ENCODE peak calls at places on chromosome 3, in four cellular contexts. D is IMR-90, C is GM12878, Q is K562. W is an unnamed sample.

GRCh38 chr3:107264888-107265287 is 112.4 kb upstream of the CCDC54 start:
- DNase-seq in C (no peak), Q (no peak), D (no peak), W (peak)

GRCh38 chr3:133663569-133664313 is 2.0 kb upstream of the TOPBP1 start:
- DNase-seq in D (peak), Q (peak), C (no peak), W (peak)

GRCh38 chr3:120642368-120642948 is 39.6 kb downstream of the HGD start:
- DNase-seq in D (peak), Q (peak), C (no peak), W (peak)

GRCh38 chr3:134074001-134074789 is 44.5 kb upstream of the SLCO2A1 start:
- DNase-seq in C (no peak), Q (no peak), D (no peak), W (no peak)

GRCh38 chr3:72745146-72745976 is 102.9 kb downstream of the SHQ1 start:
- DNase-seq in Q (peak), C (no peak), D (peak), W (no peak)

GRCh38 chr3:37123292-37123691 is 51.1 kb downstream of the LRRFIP2 start:
- DNase-seq in C (no peak), D (no peak), Q (no peak), W (no peak)

GRCh38 chr3:197782230-197782629 is 8.8 kb upstream of the LRCH3 start:
- DNase-seq in D (no peak), C (peak), Q (no peak), W (no peak)

GRCh38 chr3:159234306-159234705 is 432.5 kb downstream of the MFSD1 start:
- DNase-seq in C (no peak), Q (no peak), D (no peak), W (peak)

GRCh38 chr3:161293381-161293780 is 72.3 kb downstream of the NMD3 start:
- DNase-seq in D (no peak), C (no peak), Q (no peak), W (no peak)

GRCh38 chr3:65503776-65504175 is 534.9 kb downstream of the MAGI1 start:
- DNase-seq in C (no peak), Q (no peak), D (no peak), W (no peak)

GRCh38 chr3:52428151-52429005 is 16.5 kb downstream of the SEMA3G start:
- DNase-seq in Q (peak), D (peak), C (no peak), W (peak)

GRCh38 chr3:36991923-36992805 is 767 bp downstream of the EPM2AIP1 start:
- DNase-seq in Q (peak), C (no peak), D (peak), W (no peak)

GRCh38 chr3:159783780-159784747 is 204.6 kb upstream of the IL12A start:
- DNase-seq in Q (no peak), C (peak), D (no peak), W (no peak)

GRCh38 chr3:182711853-182712252 is 81.5 kb upstream of the ATP11B start:
- DNase-seq in C (no peak), Q (no peak), D (no peak), W (no peak)

GRCh38 chr3:34301313-34301712 is 502.9 kb downstream of the PDCD6IP start:
- DNase-seq in Q (no peak), D (no peak), C (no peak), W (no peak)

GRCh38 chr3:170864525-170865208 is 5.3 kb downstream of the RPL22L1 start:
- DNase-seq in C (no peak), Q (peak), D (no peak), W (peak)

GRCh38 chr3:23372296-23372695 is 169.2 kb downstream of the UBE2E2 start:
- DNase-seq in C (no peak), D (no peak), Q (no peak), W (no peak)

GRCh38 chr3:99413504-99413903 is 224.9 kb upstream of the COL8A1 start:
- DNase-seq in Q (no peak), C (no peak), D (peak), W (peak)

GRCh38 chr3:115922681-115923347 is 299.5 kb downstream of the GAP43 start:
- DNase-seq in Q (peak), C (no peak), D (peak), W (no peak)

GRCh38 chr3:165895919-165896318 is 58.7 kb upstream of the BCHE start:
- DNase-seq in Q (peak), C (no peak), D (no peak), W (no peak)

GRCh38 chr3:104263477-104263876 is 1103.2 kb upstream of the ALCAM start:
- DNase-seq in D (no peak), Q (no peak), C (no peak), W (no peak)

GRCh38 chr3:14235003-14235876 is 56.6 kb downstream of the LSM3 start:
- DNase-seq in Q (peak), C (no peak), D (no peak), W (no peak)

GRCh38 chr3:9180764-9181117 is 68.7 kb downstream of the SRGAP3 start:
- DNase-seq in D (no peak), C (no peak), Q (no peak), W (no peak)

GRCh38 chr3:155313303-155313702 is 19.8 kb upstream of the STRIT1 start:
- DNase-seq in C (no peak), Q (no peak), D (no peak), W (no peak)

GRCh38 chr3:42012378-42012934 is 50.6 kb upstream of the ULK4 start:
- DNase-seq in Q (no peak), C (no peak), D (no peak), W (no peak)

GRCh38 chr3:81013360-81013759 is 748.1 kb downstream of the GBE1 start:
- DNase-seq in D (no peak), Q (no peak), C (no peak), W (no peak)

GRCh38 chr3:133548090-133548489 is 25.4 kb upstream of the CDV3 start:
- DNase-seq in C (no peak), Q (no peak), D (peak), W (no peak)

GRCh38 chr3:8607285-8608040 is 37.1 kb downstream of the SSUH2 start:
- DNase-seq in C (no peak), D (peak), Q (peak), W (peak)

GRCh38 chr3:112568642-112569041 is 6.8 kb downstream of the SLC35A5 start:
- DNase-seq in Q (no peak), D (peak), C (no peak), W (peak)

GRCh38 chr3:87489892-87490291 is 213.5 kb upstream of the POU1F1 start:
- DNase-seq in Q (no peak), D (no peak), C (no peak), W (no peak)

GRCh38 chr3:150829408-150829807 is 66.4 kb upstream of the SIAH2 start:
- DNase-seq in Q (no peak), C (no peak), D (no peak), W (no peak)

GRCh38 chr3:8627541-8627940 is 17.1 kb downstream of the SSUH2 start:
- DNase-seq in Q (no peak), C (no peak), D (no peak), W (no peak)

GRCh38 chr3:141412936-141413354 is 44.6 kb downstream of the ZBTB38 start:
- DNase-seq in D (peak), Q (no peak), C (no peak), W (peak)

GRCh38 chr3:136075816-136076215 is 110.3 kb downstream of the PPP2R3A start:
- DNase-seq in D (peak), Q (no peak), C (no peak), W (no peak)

GRCh38 chr3:7695067-7695466 is 806.6 kb upstream of the LMCD1 start:
- DNase-seq in D (no peak), C (no peak), Q (no peak), W (no peak)

GRCh38 chr3:107598926-107599754 is 76.4 kb downstream of the BBX start:
- DNase-seq in C (peak), D (peak), Q (peak), W (peak)

DNA sequence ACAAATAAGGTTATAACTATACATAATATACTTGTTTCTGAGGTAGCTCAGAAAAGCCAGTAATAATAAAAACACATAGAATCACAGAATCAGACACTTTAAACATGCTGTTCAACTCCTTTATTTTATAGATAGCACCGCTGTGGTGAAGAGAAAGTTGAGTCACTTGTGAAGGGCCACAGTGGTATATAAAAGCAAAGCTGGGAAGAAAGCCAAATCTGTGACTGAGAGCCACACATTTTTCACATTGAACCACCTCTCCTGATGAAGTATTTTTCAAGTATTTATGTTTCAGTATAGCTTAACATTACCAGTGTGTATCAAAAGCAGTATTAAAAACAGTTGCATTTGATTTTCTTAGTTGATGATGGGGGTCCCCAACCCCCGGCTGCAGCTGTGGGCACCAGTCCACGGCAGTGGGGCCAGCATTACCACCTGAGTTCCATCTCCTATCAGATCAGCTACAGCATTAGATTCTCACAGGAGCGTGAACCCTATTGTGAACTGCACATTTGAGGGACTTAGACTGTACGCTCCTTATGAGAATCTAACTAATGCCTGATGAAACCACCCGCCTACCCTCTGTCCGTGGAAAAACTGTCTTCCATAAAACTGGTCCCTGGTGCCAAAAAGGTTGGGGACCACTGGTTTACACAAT is 46.2 kb downstream of the TBL1XR1 start:
- DNase-seq in C (peak), Q (peak), D (peak), W (peak)
- TF ChIP-seq FOS in C (no peak), Q (no peak), D (no peak), W (peak)

GRCh38 chr3:4351164-4351855 is 48.1 kb downstream of the SETMAR start:
- DNase-seq in C (no peak), D (peak), Q (peak), W (peak)
- TF ChIP-seq FOS in C (no peak), D (no peak), Q (no peak), W (no peak)

DNA sequence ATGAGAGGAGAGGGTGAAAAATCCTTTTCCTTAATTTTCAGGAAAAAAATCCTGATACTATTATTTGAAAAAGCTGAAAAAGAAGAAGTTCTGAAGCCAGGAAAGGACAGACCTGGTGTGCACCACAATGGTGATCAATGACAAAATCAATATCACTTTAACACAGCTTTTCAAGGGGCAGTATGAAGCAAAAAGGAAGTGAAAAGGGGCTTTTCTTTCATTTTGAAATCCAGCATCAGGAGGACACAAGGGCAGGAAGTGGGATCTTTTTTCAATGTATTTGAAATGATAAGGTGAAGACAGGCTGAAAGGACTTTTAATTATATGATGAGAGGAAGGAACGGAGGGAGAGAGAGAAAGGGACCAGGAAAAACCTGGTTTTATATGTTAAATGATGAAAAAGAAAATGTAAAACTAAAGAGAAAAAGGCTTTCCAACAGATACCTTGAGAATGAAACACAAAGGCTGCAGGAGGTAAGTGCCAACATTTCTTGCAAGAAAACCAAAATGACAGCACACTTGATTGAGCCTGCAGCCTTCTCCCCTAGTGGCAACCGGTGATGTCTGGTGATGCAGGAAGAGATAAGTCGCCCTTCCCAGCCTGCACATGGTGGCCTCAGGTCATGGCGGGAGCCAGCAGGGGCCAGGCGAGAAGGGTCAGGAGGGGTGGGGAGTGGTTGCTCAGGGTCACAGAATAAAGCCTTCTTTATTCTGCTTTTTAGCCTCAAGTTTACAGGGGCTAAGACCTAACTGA is 236.7 kb upstream of the WNT5A start:
- DNase-seq in D (no peak), C (no peak), Q (no peak), W (no peak)
- TF ChIP-seq FOS in D (no peak), C (no peak), Q (no peak), W (no peak)

GRCh38 chr3:50885491-50885890 is 210.8 kb downstream of the DOCK3 start:
- DNase-seq in Q (peak), C (no peak), D (no peak), W (no peak)
- TF ChIP-seq FOS in Q (no peak), C (no peak), D (no peak), W (no peak)

W was measured in endothelial cell of umbilical vein.